ENCODE peak calls at places on chromosome 7, in ten cellular contexts. W is right lobe of liver, O is suprapubic skin, U is endothelial cell of umbilical vein, M is ovary, C is Peyer's patch, Q is esophagus muscularis mucosa, S is tibial nerve, V is A549, P is uterus. Y is an unnamed sample.

GRCh38 chr7:157634401-157635147 is 297.8 kb downstream of the DNAJB6 start:
- DNase-seq in W (no peak), O (no peak), U (no peak), M (no peak), C (peak; percentile 30), Q (no peak), S (no peak), V (no peak), P (no peak), Y (no peak)

GRCh38 chr7:90512841-90513254 is 43.4 kb downstream of the PTTG1IP2 start:
- DNase-seq in W (no peak), O (no peak), U (no peak), M (no peak), C (no peak), Q (no peak), S (no peak), V (no peak), P (no peak), Y (no peak)

GRCh38 chr7:136942396-136942795 is 73.9 kb downstream of the CHRM2 start:
- DNase-seq in W (no peak), O (no peak), U (no peak), M (no peak), C (no peak), Q (no peak), S (no peak), V (no peak), P (no peak), Y (no peak)

GRCh38 chr7:149422914-149423285 is 38.0 kb downstream of the ZNF777 start:
- DNase-seq in W (peak; percentile 42), O (no peak), U (peak; percentile 7), M (no peak), C (peak; percentile 55), Q (peak; percentile 88), S (no peak), V (no peak), P (no peak), Y (peak; percentile 39)

GRCh38 chr7:46932656-46933424 is 649.1 kb downstream of the TNS3 start:
- DNase-seq in W (peak; percentile 39), O (no peak), U (peak; percentile 34), M (peak; percentile 65), C (no peak), Q (no peak), S (peak; percentile 85), V (peak; percentile 11), P (peak; percentile 61), Y (peak; percentile 85)

GRCh38 chr7:7148799-7149481 is 33.4 kb upstream of the C1GALT1 start:
- DNase-seq in W (no peak), O (no peak), U (no peak), M (no peak), C (peak; percentile 52), Q (no peak), S (no peak), V (no peak), P (no peak), Y (no peak)

GRCh38 chr7:22143496-22143895 is 197.8 kb upstream of the CDCA7L start:
- DNase-seq in W (no peak), O (no peak), U (no peak), M (no peak), C (no peak), Q (no peak), S (no peak), V (no peak), P (no peak), Y (no peak)

GRCh38 chr7:128871050-128871449 is 8.4 kb downstream of the ATP6V1F start:
- DNase-seq in W (peak; percentile 15), O (no peak), U (no peak), M (no peak), C (no peak), Q (no peak), S (no peak), V (no peak), P (no peak), Y (no peak)

GRCh38 chr7:140062528-140063299 is at the start of gene PARP12:
- DNase-seq in W (peak; percentile 97), O (peak; percentile 93), U (peak; percentile 85), M (peak; percentile 84), C (peak; percentile 96), Q (peak; percentile 95), S (peak; percentile 69), V (peak; percentile 79), P (peak; percentile 89), Y (peak; percentile 91)
- TF ChIP-seq POLR2A in W (peak; percentile 69), O (no peak), U (peak; percentile 64), M (no peak), C (peak; percentile 77), Q (no peak), S (peak; percentile 39), V (peak; percentile 29), P (no peak), Y (peak; percentile 31)

GRCh38 chr7:5595545-5596045 is 172.0 kb upstream of the TNRC18 start:
- DNase-seq in W (no peak), O (no peak), U (no peak), M (no peak), C (no peak), Q (no peak), S (no peak), V (peak; percentile 54), P (no peak), Y (no peak)
- TF ChIP-seq POLR2A in W (no peak), O (no peak), U (peak; percentile 14), M (no peak), C (no peak), Q (no peak), S (no peak), V (no peak), P (no peak), Y (no peak)

DNA sequence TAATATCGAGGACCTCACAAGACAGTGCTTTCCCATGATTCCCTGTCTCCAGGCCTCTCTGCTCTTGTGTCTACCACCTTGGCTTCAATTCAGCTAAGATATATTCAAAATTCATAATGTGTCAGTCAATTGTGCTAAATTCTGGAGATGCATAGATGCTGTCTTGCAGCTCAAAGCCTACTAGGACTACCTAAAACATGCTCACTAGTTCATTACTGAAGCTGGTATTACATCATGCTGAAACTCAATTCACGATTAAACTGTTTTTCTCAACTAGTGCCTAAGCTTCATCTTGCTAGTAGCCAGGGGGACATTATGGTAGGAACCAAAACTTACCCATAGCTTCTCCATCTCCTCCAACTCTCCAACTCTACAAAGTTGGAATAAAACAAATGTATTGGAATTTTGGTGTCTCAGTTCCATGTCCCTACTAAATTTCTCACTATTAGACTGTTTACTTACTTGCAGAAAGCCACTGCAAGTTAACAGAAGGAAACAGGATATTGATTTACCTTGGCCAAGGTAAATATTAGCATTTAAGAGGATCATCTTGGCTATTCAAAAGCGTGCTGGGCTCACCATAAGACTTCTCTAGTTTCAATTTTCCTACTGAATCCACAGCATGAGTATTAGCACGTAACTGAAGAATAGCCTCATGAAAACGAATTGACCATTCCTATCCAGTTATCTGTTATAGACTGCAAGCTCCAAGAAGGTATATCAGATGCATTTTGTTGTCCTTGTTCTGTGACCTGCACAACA is 53.6 kb downstream of the CREB3L2 start:
- DNase-seq in W (no peak), O (no peak), U (no peak), M (no peak), C (no peak), Q (no peak), S (no peak), V (no peak), P (no peak), Y (no peak)
- TF ChIP-seq POLR2A in W (no peak), O (no peak), U (no peak), M (no peak), C (no peak), Q (no peak), S (no peak), V (no peak), P (no peak), Y (no peak)

GRCh38 chr7:73454424-73454823 is 20.8 kb downstream of the FZD9 start:
- DNase-seq in W (no peak), O (no peak), U (no peak), M (no peak), C (no peak), Q (no peak), S (no peak), V (no peak), P (no peak), Y (no peak)
- TF ChIP-seq POLR2A in W (no peak), O (no peak), U (no peak), M (no peak), C (no peak), Q (no peak), S (no peak), V (no peak), P (no peak), Y (no peak)

GRCh38 chr7:74182453-74183090 is 8.4 kb downstream of the EIF4H start:
- DNase-seq in W (no peak), O (no peak), U (no peak), M (no peak), C (no peak), Q (no peak), S (no peak), V (no peak), P (no peak), Y (no peak)

GRCh38 chr7:74181821-74182220 is 7.7 kb downstream of the EIF4H start:
- DNase-seq in W (no peak), O (no peak), U (no peak), M (no peak), C (no peak), Q (no peak), S (no peak), V (no peak), P (no peak), Y (no peak)

GRCh38 chr7:74178632-74179031 is 4.5 kb downstream of the EIF4H start:
- DNase-seq in W (no peak), O (no peak), U (no peak), M (no peak), C (no peak), Q (no peak), S (no peak), V (no peak), P (no peak), Y (no peak)

GRCh38 chr7:74180866-74181265 is 6.7 kb downstream of the EIF4H start:
- DNase-seq in W (no peak), O (no peak), U (no peak), M (no peak), C (no peak), Q (no peak), S (no peak), V (no peak), P (no peak), Y (no peak)

GRCh38 chr7:74179935-74180604 is 5.9 kb downstream of the EIF4H start:
- DNase-seq in W (no peak), O (no peak), U (no peak), M (no peak), C (no peak), Q (no peak), S (no peak), V (no peak), P (no peak), Y (no peak)
- TF ChIP-seq POLR2A in W (no peak), O (no peak), U (no peak), M (no peak), C (no peak), Q (no peak), S (no peak), V (no peak), P (no peak), Y (no peak)

GRCh38 chr7:1028044-1028770 is 16.1 kb upstream of the GPR146 start:
- DNase-seq in W (peak; percentile 92), O (peak; percentile 89), U (peak; percentile 88), M (peak; percentile 94), C (peak; percentile 94), Q (no peak), S (peak; percentile 85), V (peak; percentile 88), P (peak; percentile 94), Y (peak; percentile 94)
- TF ChIP-seq POLR2A in W (peak; percentile 79), O (peak; percentile 33), U (peak; percentile 34), M (peak; percentile 88), C (peak; percentile 24), Q (no peak), S (peak; percentile 98), V (peak; percentile 60), P (peak; percentile 82), Y (peak; percentile 38)